ENCODE peak calls at places on chromosomes 12 and 14, in eight cellular contexts. F is GM12878, Z is MM.1S, R is IMR-90, A is fibroblast of lung, J is PC-3, P is DND-41, O is astrocyte. M is an unnamed sample.

GRCh38 chr12:66077542-66077941 is 53.0 kb downstream of the LLPH start:
- DNase-seq in F (no peak), Z (no peak), R (no peak), A (no peak), J (no peak), P (no peak), O (no peak), M (no peak)

GRCh38 chr12:108884116-108885012 is 4.5 kb downstream of the DAO start:
- DNase-seq in F (no peak), Z (peak; percentile 56), R (no peak), A (peak; percentile 18), J (peak; percentile 76), P (peak; percentile 59), O (no peak), M (peak; percentile 14)

GRCh38 chr14:33342299-33342974 is 403.8 kb downstream of the NPAS3 start:
- DNase-seq in F (no peak), Z (no peak), R (no peak), A (no peak), J (peak; percentile 25), P (no peak), O (no peak), M (no peak)

GRCh38 chr14:67486890-67487289 is 1.6 kb downstream of the TMEM229B start:
- DNase-seq in F (no peak), Z (no peak), R (no peak), A (no peak), J (no peak), P (no peak), O (no peak), M (no peak)

GRCh38 chr12:6476496-6476895 is 6.0 kb upstream of the VAMP1 start:
- DNase-seq in F (no peak), Z (no peak), R (peak; percentile 88), A (peak; percentile 54), J (no peak), P (no peak), O (peak; percentile 89), M (peak; percentile 48)

GRCh38 chr12:117733292-117733805 is 235.4 kb downstream of the KSR2 start:
- DNase-seq in F (no peak), Z (no peak), R (no peak), A (no peak), J (no peak), P (no peak), O (no peak), M (no peak)

GRCh38 chr14:103738706-103739451 is 23.3 kb downstream of the ZFYVE21 start:
- DNase-seq in F (no peak), Z (no peak), R (no peak), A (no peak), J (no peak), P (no peak), O (no peak), M (no peak)

GRCh38 chr12:103947871-103948555 is 17.7 kb upstream of the TDG start:
- DNase-seq in F (no peak), Z (no peak), R (no peak), A (no peak), J (no peak), P (no peak), O (no peak), M (no peak)

GRCh38 chr12:57452937-57453509 is 2.1 kb upstream of the INHBE start:
- DNase-seq in F (no peak), Z (peak; percentile 56), R (peak; percentile 84), A (peak; percentile 81), J (peak; percentile 86), P (peak; percentile 56), O (peak; percentile 47), M (peak; percentile 50)

GRCh38 chr14:21525571-21525970 is 575 bp downstream of the SALL2 start:
- DNase-seq in F (no peak), Z (no peak), R (peak; percentile 20), A (peak; percentile 19), J (no peak), P (peak; percentile 16), O (peak; percentile 13), M (no peak)

GRCh38 chr14:21527320-21527679 is 1.2 kb upstream of the SALL2 start:
- DNase-seq in F (no peak), Z (no peak), R (no peak), A (no peak), J (no peak), P (no peak), O (no peak), M (no peak)

GRCh38 chr14:21525995-21526671 is at the start of gene SALL2:
- DNase-seq in F (peak; percentile 21), Z (no peak), R (peak; percentile 68), A (peak; percentile 61), J (peak; percentile 57), P (peak; percentile 93), O (peak; percentile 63), M (no peak)

GRCh38 chr14:21528381-21529348 is 2.5 kb upstream of the SALL2 start:
- DNase-seq in F (no peak), Z (no peak), R (peak; percentile 52), A (peak; percentile 45), J (peak; percentile 35), P (no peak), O (peak; percentile 21), M (no peak)

DNA sequence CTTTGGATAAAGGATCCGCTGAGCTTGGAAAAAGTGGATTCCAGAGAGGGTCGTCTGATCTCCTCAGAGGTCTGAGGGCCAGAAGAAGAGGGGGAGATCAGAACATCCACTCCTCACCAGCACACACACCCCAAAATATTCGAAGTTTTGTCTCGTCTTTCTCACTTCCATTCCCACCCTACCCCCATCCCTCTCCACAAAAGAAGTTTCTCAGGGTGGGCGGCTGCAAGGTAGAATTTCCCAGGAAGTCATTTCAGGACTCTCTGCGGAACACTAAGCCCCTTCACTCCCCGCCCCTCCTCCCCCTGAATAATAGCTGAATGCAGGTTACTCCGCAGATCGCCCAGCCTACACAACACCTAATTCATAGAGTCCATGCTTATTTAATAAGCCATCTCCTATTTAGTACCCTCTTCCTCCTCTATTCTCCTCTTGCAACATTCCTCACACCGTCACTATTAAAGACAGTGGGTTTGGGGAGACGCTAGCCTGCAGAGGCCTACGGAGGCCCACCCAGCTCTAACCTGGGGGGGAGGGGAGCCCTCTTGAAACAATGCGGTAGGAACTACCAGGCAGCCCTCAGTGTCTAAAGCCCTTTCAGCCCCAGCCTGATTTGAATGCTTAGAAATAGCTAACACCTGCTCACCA is 650 bp upstream of the SALL2 start:
- DNase-seq in F (no peak), Z (no peak), R (no peak), A (no peak), J (no peak), P (no peak), O (no peak), M (no peak)
- H3K9ac ChIP-seq in F (peak overlapping the region; percentile 34), Z (no peak overlapping the region), R (no peak overlapping the region), A (no peak overlapping the region), J (peak overlapping the region; percentile 51), P (peak overlapping the region; percentile 75), O (peak overlapping the region; percentile 84), M (no peak overlapping the region)

GRCh38 chr12:123576611-123577010 is 7.7 kb upstream of the TMED2 start:
- DNase-seq in F (no peak), Z (no peak), R (peak; percentile 44), A (no peak), J (no peak), P (no peak), O (peak; percentile 19), M (no peak)
- H3K27ac ChIP-seq in F (no peak overlapping the region), Z (no peak overlapping the region), R (no peak overlapping the region), A (no peak overlapping the region), J (no peak overlapping the region), P (no peak overlapping the region), O (no peak overlapping the region), M (no peak overlapping the region)

DNA sequence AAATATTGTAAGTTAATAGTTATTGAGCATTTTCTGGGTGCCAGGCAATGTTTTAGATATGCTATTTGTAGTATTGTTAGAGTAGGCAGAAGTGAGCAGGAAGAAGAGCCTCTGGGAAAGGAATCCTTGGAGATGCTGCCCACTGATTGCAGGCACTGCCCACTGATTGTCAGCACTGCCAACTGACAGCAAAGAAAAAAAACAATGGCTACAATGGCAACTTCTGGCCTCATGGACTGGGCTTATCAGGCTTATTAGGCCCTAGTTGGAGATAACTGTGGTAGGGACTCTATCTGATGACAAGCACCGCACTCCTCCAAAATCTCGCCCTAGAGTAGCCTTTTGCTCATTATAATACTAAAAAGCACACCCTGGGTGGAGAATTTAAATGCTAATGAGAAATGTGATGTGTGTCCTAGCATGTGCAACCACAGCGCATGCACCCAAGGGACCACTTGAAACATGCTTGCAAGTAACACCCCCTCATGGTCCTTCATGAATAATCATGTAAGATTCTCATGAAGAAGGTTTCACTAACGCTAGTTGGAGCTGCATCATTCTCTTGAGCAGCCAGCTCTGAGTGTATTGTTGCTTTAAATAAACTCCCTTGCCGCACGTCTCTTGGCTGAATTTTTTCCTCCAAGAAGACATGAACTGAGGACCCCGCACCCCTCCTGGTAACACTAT is 103.5 kb upstream of the PPP4R3A start:
- DNase-seq in F (no peak), Z (no peak), R (no peak), A (no peak), J (no peak), P (no peak), O (no peak), M (no peak)
- H3K4me2 ChIP-seq in F (no peak overlapping the region), Z (no peak overlapping the region), R (no peak overlapping the region), A (no peak overlapping the region), J (peak overlapping the region; percentile 24), P (no peak overlapping the region), O (no peak overlapping the region), M (no peak overlapping the region)

GRCh38 chr12:56021882-56022497 is 1.1 kb downstream of the IKZF4 start:
- DNase-seq in F (no peak), Z (no peak), R (no peak), A (peak; percentile 22), J (no peak), P (no peak), O (no peak), M (no peak)

GRCh38 chr12:56017181-56017580 is 3.7 kb upstream of the IKZF4 start:
- DNase-seq in F (no peak), Z (no peak), R (no peak), A (no peak), J (no peak), P (no peak), O (no peak), M (no peak)

GRCh38 chr12:56020437-56021189 is at the start of gene IKZF4:
- DNase-seq in F (no peak), Z (no peak), R (peak; percentile 48), A (peak; percentile 94), J (no peak), P (peak; percentile 81), O (no peak), M (no peak)
- H3K9ac ChIP-seq in F (no peak within 1 kb of the TSS), Z (no peak within 1 kb of the TSS), R (peak within 1 kb of the TSS; percentile 85), A (peak within 1 kb of the TSS; percentile 8), J (no peak within 1 kb of the TSS), P (peak within 1 kb of the TSS; percentile 65), O (peak within 1 kb of the TSS; percentile 63), M (no peak within 1 kb of the TSS)

GRCh38 chr14:77120771-77121743 is 20.5 kb downstream of the ZDHHC22 start:
- DNase-seq in F (peak; percentile 97), Z (peak; percentile 51), R (no peak), A (no peak), J (no peak), P (no peak), O (no peak), M (no peak)
- H3K27ac ChIP-seq in F (peak overlapping the region; percentile 84), Z (peak overlapping the region; percentile 41), R (no peak overlapping the region), A (no peak overlapping the region), J (no peak overlapping the region), P (no peak overlapping the region), O (no peak overlapping the region), M (no peak overlapping the region)

DNA sequence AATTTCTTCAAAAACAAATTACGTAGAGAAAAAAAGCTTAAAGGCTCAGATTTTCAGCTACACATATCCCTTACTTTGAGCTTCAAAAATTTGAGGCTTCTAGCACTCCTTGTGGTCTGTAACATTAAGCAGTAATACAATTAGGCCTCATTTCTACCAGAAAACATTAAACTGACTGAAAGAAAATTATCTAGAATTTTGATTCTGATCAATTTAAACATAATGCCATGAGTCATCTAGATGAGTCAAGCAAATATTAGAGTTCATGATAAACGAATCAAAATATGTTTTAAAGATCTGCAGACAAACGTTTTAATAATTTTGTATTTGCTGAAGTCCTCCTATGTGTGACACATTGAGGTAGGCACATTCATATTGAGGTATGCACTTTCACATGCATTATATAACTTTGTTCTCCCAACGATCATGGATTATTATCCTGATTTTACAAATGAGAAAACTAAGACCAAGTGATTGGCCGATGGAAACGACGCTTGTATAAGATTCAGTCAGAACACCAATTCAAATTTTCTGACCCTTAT is 4.3 kb downstream of the OSBPL8 start:
- DNase-seq in F (no peak), Z (no peak), R (peak; percentile 11), A (peak; percentile 23), J (peak; percentile 43), P (no peak), O (no peak), M (no peak)
- H3K4me2 ChIP-seq in F (peak overlapping the region; percentile 31), Z (no peak overlapping the region), R (no peak overlapping the region), A (no peak overlapping the region), J (peak overlapping the region; percentile 30), P (no peak overlapping the region), O (peak overlapping the region; percentile 5), M (no peak overlapping the region)